ENCODE peak calls at places on chromosomes 7 and 10, in ten cellular contexts. One of them, this sample, is unnamed.
A peak's percentile ranks its signal among the peaks of the same experiment; 100 is the strongest.

GRCh38 chr10:47137311-47137851 is 162.6 kb upstream of the GDF10 start:
- DNase-seq in upper lobe of right lung: no peak
- DNase-seq in bronchial epithelial cell: peak; percentile 42
- DNase-seq in Karpas-422: no peak
- DNase-seq in iPS DF 6.9: no peak
- DNase-seq in naive thymus-derived CD4-positive, alpha-beta T cell: no peak
- DNase-seq in GM12878: no peak
- DNase-seq in brain microvascular endothelial cell: peak; percentile 96
- DNase-seq in lower lobe of right lung: no peak
- DNase-seq in HAP-1: no peak
- DNase-seq in this sample: no peak

GRCh38 chr10:82288461-82288881 is 413.5 kb downstream of the NRG3 start:
- DNase-seq in upper lobe of right lung: no peak
- DNase-seq in bronchial epithelial cell: no peak
- DNase-seq in Karpas-422: no peak
- DNase-seq in iPS DF 6.9: no peak
- DNase-seq in naive thymus-derived CD4-positive, alpha-beta T cell: no peak
- DNase-seq in GM12878: no peak
- DNase-seq in brain microvascular endothelial cell: peak; percentile 41
- DNase-seq in lower lobe of right lung: peak; percentile 49
- DNase-seq in HAP-1: no peak
- DNase-seq in this sample: no peak

GRCh38 chr10:32409741-32410140 is 36.2 kb upstream of the CCDC7 start:
- DNase-seq in upper lobe of right lung: no peak
- DNase-seq in bronchial epithelial cell: peak; percentile 54
- DNase-seq in Karpas-422: no peak
- DNase-seq in iPS DF 6.9: no peak
- DNase-seq in naive thymus-derived CD4-positive, alpha-beta T cell: no peak
- DNase-seq in GM12878: no peak
- DNase-seq in brain microvascular endothelial cell: no peak
- DNase-seq in lower lobe of right lung: no peak
- DNase-seq in HAP-1: no peak
- DNase-seq in this sample: no peak

GRCh38 chr7:34208878-34209621 is 303.7 kb downstream of the BMPER start:
- DNase-seq in upper lobe of right lung: no peak
- DNase-seq in bronchial epithelial cell: no peak
- DNase-seq in Karpas-422: no peak
- DNase-seq in iPS DF 6.9: no peak
- DNase-seq in naive thymus-derived CD4-positive, alpha-beta T cell: no peak
- DNase-seq in GM12878: no peak
- DNase-seq in brain microvascular endothelial cell: no peak
- DNase-seq in lower lobe of right lung: no peak
- DNase-seq in HAP-1: no peak
- DNase-seq in this sample: no peak

GRCh38 chr7:103915958-103916357 is 73.5 kb downstream of the RELN start:
- DNase-seq in upper lobe of right lung: no peak
- DNase-seq in bronchial epithelial cell: peak; percentile 71
- DNase-seq in Karpas-422: no peak
- DNase-seq in iPS DF 6.9: no peak
- DNase-seq in naive thymus-derived CD4-positive, alpha-beta T cell: no peak
- DNase-seq in GM12878: no peak
- DNase-seq in brain microvascular endothelial cell: peak; percentile 65
- DNase-seq in lower lobe of right lung: no peak
- DNase-seq in HAP-1: no peak
- DNase-seq in this sample: no peak

GRCh38 chr10:60188548-60188947 is 201.1 kb downstream of the ANK3 start:
- DNase-seq in upper lobe of right lung: no peak
- DNase-seq in bronchial epithelial cell: no peak
- DNase-seq in Karpas-422: no peak
- DNase-seq in iPS DF 6.9: no peak
- DNase-seq in naive thymus-derived CD4-positive, alpha-beta T cell: no peak
- DNase-seq in GM12878: no peak
- DNase-seq in brain microvascular endothelial cell: no peak
- DNase-seq in lower lobe of right lung: no peak
- DNase-seq in HAP-1: no peak
- DNase-seq in this sample: no peak

GRCh38 chr7:153457796-153458195 is 594.4 kb upstream of the DPP6 start:
- DNase-seq in upper lobe of right lung: no peak
- DNase-seq in bronchial epithelial cell: no peak
- DNase-seq in Karpas-422: no peak
- DNase-seq in iPS DF 6.9: no peak
- DNase-seq in naive thymus-derived CD4-positive, alpha-beta T cell: no peak
- DNase-seq in GM12878: no peak
- DNase-seq in brain microvascular endothelial cell: no peak
- DNase-seq in lower lobe of right lung: no peak
- DNase-seq in HAP-1: no peak
- DNase-seq in this sample: no peak

GRCh38 chr7:4738711-4739527 is 36.5 kb upstream of the AP5Z1 start:
- DNase-seq in upper lobe of right lung: no peak
- DNase-seq in bronchial epithelial cell: peak; percentile 87
- DNase-seq in Karpas-422: no peak
- DNase-seq in iPS DF 6.9: no peak
- DNase-seq in naive thymus-derived CD4-positive, alpha-beta T cell: peak; percentile 39
- DNase-seq in GM12878: no peak
- DNase-seq in brain microvascular endothelial cell: peak; percentile 96
- DNase-seq in lower lobe of right lung: no peak
- DNase-seq in HAP-1: no peak
- DNase-seq in this sample: no peak

GRCh38 chr7:111357691-111358090 is 204.6 kb downstream of the IMMP2L start:
- DNase-seq in upper lobe of right lung: no peak
- DNase-seq in bronchial epithelial cell: peak; percentile 83
- DNase-seq in Karpas-422: no peak
- DNase-seq in iPS DF 6.9: no peak
- DNase-seq in naive thymus-derived CD4-positive, alpha-beta T cell: no peak
- DNase-seq in GM12878: no peak
- DNase-seq in brain microvascular endothelial cell: peak; percentile 25
- DNase-seq in lower lobe of right lung: no peak
- DNase-seq in HAP-1: no peak
- DNase-seq in this sample: no peak

GRCh38 chr7:142311876-142312275 is 54.0 kb upstream of the PRSS58 start:
- DNase-seq in upper lobe of right lung: no peak
- DNase-seq in bronchial epithelial cell: no peak
- DNase-seq in Karpas-422: no peak
- DNase-seq in iPS DF 6.9: no peak
- DNase-seq in naive thymus-derived CD4-positive, alpha-beta T cell: no peak
- DNase-seq in GM12878: no peak
- DNase-seq in brain microvascular endothelial cell: no peak
- DNase-seq in lower lobe of right lung: no peak
- DNase-seq in HAP-1: no peak
- DNase-seq in this sample: no peak

GRCh38 chr10:11781114-11781513 is 38.9 kb downstream of the ECHDC3 start:
- DNase-seq in upper lobe of right lung: peak; percentile 52
- DNase-seq in bronchial epithelial cell: no peak
- DNase-seq in Karpas-422: no peak
- DNase-seq in iPS DF 6.9: no peak
- DNase-seq in naive thymus-derived CD4-positive, alpha-beta T cell: no peak
- DNase-seq in GM12878: no peak
- DNase-seq in brain microvascular endothelial cell: no peak
- DNase-seq in lower lobe of right lung: no peak
- DNase-seq in HAP-1: no peak
- DNase-seq in this sample: no peak

GRCh38 chr10:42776681-42777080 is 5.9 kb upstream of the BMS1 start:
- DNase-seq in upper lobe of right lung: no peak
- DNase-seq in bronchial epithelial cell: peak; percentile 69
- DNase-seq in Karpas-422: no peak
- DNase-seq in iPS DF 6.9: no peak
- DNase-seq in naive thymus-derived CD4-positive, alpha-beta T cell: no peak
- DNase-seq in GM12878: no peak
- DNase-seq in brain microvascular endothelial cell: no peak
- DNase-seq in lower lobe of right lung: no peak
- DNase-seq in HAP-1: no peak
- DNase-seq in this sample: no peak

GRCh38 chr10:33336606-33337334 is 2.3 kb upstream of the NRP1 start:
- DNase-seq in upper lobe of right lung: peak; percentile 73
- DNase-seq in bronchial epithelial cell: no peak
- DNase-seq in Karpas-422: no peak
- DNase-seq in iPS DF 6.9: no peak
- DNase-seq in naive thymus-derived CD4-positive, alpha-beta T cell: no peak
- DNase-seq in GM12878: no peak
- DNase-seq in brain microvascular endothelial cell: peak; percentile 51
- DNase-seq in lower lobe of right lung: peak; percentile 56
- DNase-seq in HAP-1: no peak
- DNase-seq in this sample: no peak

GRCh38 chr7:28065721-28066285 is 114.8 kb downstream of the JAZF1 start:
- DNase-seq in upper lobe of right lung: no peak
- DNase-seq in bronchial epithelial cell: no peak
- DNase-seq in Karpas-422: no peak
- DNase-seq in iPS DF 6.9: no peak
- DNase-seq in naive thymus-derived CD4-positive, alpha-beta T cell: no peak
- DNase-seq in GM12878: no peak
- DNase-seq in brain microvascular endothelial cell: no peak
- DNase-seq in lower lobe of right lung: no peak
- DNase-seq in HAP-1: no peak
- DNase-seq in this sample: no peak

GRCh38 chr7:107643407-107643806 is 17.2 kb upstream of the SLC26A4 start:
- DNase-seq in upper lobe of right lung: no peak
- DNase-seq in bronchial epithelial cell: peak; percentile 49
- DNase-seq in Karpas-422: no peak
- DNase-seq in iPS DF 6.9: no peak
- DNase-seq in naive thymus-derived CD4-positive, alpha-beta T cell: no peak
- DNase-seq in GM12878: no peak
- DNase-seq in brain microvascular endothelial cell: peak; percentile 79
- DNase-seq in lower lobe of right lung: no peak
- DNase-seq in HAP-1: no peak
- DNase-seq in this sample: no peak

GRCh38 chr7:30699706-30700495 is 17.6 kb upstream of the CRHR2 start:
- DNase-seq in upper lobe of right lung: no peak
- DNase-seq in bronchial epithelial cell: no peak
- DNase-seq in Karpas-422: no peak
- DNase-seq in iPS DF 6.9: no peak
- DNase-seq in naive thymus-derived CD4-positive, alpha-beta T cell: no peak
- DNase-seq in GM12878: no peak
- DNase-seq in brain microvascular endothelial cell: no peak
- DNase-seq in lower lobe of right lung: no peak
- DNase-seq in HAP-1: no peak
- DNase-seq in this sample: no peak

GRCh38 chr7:12610899-12611298 is 40.4 kb downstream of the SCIN start:
- DNase-seq in upper lobe of right lung: no peak
- DNase-seq in bronchial epithelial cell: no peak
- DNase-seq in Karpas-422: no peak
- DNase-seq in iPS DF 6.9: no peak
- DNase-seq in naive thymus-derived CD4-positive, alpha-beta T cell: no peak
- DNase-seq in GM12878: no peak
- DNase-seq in brain microvascular endothelial cell: no peak
- DNase-seq in lower lobe of right lung: no peak
- DNase-seq in HAP-1: no peak
- DNase-seq in this sample: no peak

DNA sequence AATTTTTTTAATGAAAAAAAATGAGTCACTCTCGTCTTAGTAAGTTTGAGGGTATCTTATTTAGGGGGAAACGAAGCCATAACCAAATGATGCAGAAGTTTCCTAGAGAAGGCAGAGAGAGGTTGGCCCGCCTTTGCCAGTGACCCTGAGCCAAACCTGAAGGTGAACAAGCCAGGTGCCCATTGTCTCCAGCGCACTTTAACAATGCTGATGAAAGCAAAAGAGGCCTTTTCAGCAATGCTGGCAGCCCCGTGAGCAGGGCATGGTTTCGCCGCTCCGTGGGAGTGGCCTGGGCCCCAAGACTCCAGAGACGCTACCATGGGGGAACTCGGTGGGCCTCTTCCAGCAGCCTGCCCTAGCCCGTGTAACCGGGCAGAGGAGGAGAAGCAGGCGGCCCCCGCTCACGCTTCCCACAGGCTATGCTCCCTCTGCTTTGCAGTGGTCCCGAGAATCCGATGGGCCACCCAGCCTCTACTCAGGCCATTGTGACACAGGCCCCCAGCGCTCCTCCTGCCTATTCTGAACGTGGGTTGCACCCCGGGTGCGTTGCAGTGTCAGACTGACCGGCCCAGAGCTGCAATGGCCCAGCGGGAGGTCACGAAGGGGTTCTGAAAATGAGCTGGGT is 14.0 kb upstream of the UNCX start:
- DNase-seq in upper lobe of right lung: no peak
- DNase-seq in bronchial epithelial cell: no peak
- DNase-seq in Karpas-422: no peak
- DNase-seq in iPS DF 6.9: no peak
- DNase-seq in naive thymus-derived CD4-positive, alpha-beta T cell: no peak
- DNase-seq in GM12878: no peak
- DNase-seq in brain microvascular endothelial cell: no peak
- DNase-seq in lower lobe of right lung: no peak
- DNase-seq in HAP-1: no peak
- DNase-seq in this sample: no peak
- H3K27me3 ChIP-seq in upper lobe of right lung: peaks cover 86% of the 10 kb centered on the region
- H3K27me3 ChIP-seq in bronchial epithelial cell: peaks cover 12% of the 10 kb centered on the region
- H3K27me3 ChIP-seq in Karpas-422: no peaks in the 10 kb centered on the region
- H3K27me3 ChIP-seq in iPS DF 6.9: peaks cover 26% of the 10 kb centered on the region
- H3K27me3 ChIP-seq in naive thymus-derived CD4-positive, alpha-beta T cell: no peaks in the 10 kb centered on the region
- H3K27me3 ChIP-seq in GM12878: no peaks in the 10 kb centered on the region
- H3K27me3 ChIP-seq in brain microvascular endothelial cell: peaks cover 42% of the 10 kb centered on the region
- H3K27me3 ChIP-seq in lower lobe of right lung: peaks cover 81% of the 10 kb centered on the region
- H3K27me3 ChIP-seq in HAP-1: peaks cover 13% of the 10 kb centered on the region
- H3K27me3 ChIP-seq in this sample: peaks cover 30% of the 10 kb centered on the region

GRCh38 chr7:100825215-100825671 is 2.1 kb downstream of the EPHB4 start:
- DNase-seq in upper lobe of right lung: no peak
- DNase-seq in bronchial epithelial cell: no peak
- DNase-seq in Karpas-422: no peak
- DNase-seq in iPS DF 6.9: no peak
- DNase-seq in naive thymus-derived CD4-positive, alpha-beta T cell: no peak
- DNase-seq in GM12878: no peak
- DNase-seq in brain microvascular endothelial cell: no peak
- DNase-seq in lower lobe of right lung: no peak
- DNase-seq in HAP-1: peak; percentile 25
- DNase-seq in this sample: no peak
- H3K27me3 ChIP-seq in upper lobe of right lung: no peaks in the 10 kb centered on the region
- H3K27me3 ChIP-seq in bronchial epithelial cell: no peaks in the 10 kb centered on the region
- H3K27me3 ChIP-seq in Karpas-422: no peaks in the 10 kb centered on the region
- H3K27me3 ChIP-seq in iPS DF 6.9: no peaks in the 10 kb centered on the region
- H3K27me3 ChIP-seq in naive thymus-derived CD4-positive, alpha-beta T cell: no peaks in the 10 kb centered on the region
- H3K27me3 ChIP-seq in GM12878: peaks cover 14% of the 10 kb centered on the region
- H3K27me3 ChIP-seq in brain microvascular endothelial cell: no peaks in the 10 kb centered on the region
- H3K27me3 ChIP-seq in lower lobe of right lung: peaks cover 22% of the 10 kb centered on the region
- H3K27me3 ChIP-seq in HAP-1: no peaks in the 10 kb centered on the region
- H3K27me3 ChIP-seq in this sample: no peaks in the 10 kb centered on the region

DNA sequence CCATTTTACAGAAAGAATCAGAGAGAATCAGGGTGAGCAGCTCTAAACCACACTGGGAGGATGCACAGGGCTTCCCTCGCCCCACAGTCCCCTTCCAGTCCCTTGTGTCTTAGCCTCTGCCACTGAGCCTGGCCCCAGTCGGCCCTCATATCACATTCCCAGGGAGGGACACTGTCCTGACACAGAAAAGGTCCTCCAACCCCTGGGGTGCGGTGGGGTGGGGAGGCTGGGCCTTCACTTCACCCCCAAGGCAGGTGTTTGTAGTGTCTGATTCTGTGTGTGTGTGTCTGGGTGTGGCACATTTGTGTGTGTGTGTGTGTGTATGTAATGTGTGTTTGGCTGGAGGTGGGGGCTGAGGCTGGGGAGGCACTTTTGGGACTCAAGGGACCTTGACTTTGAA is 1.8 kb upstream of the KCP start:
- DNase-seq in upper lobe of right lung: peak; percentile 46
- DNase-seq in bronchial epithelial cell: no peak
- DNase-seq in Karpas-422: no peak
- DNase-seq in iPS DF 6.9: no peak
- DNase-seq in naive thymus-derived CD4-positive, alpha-beta T cell: no peak
- DNase-seq in GM12878: no peak
- DNase-seq in brain microvascular endothelial cell: no peak
- DNase-seq in lower lobe of right lung: no peak
- DNase-seq in HAP-1: no peak
- DNase-seq in this sample: no peak
- H3K27me3 ChIP-seq in upper lobe of right lung: peaks cover 71% of the 10 kb centered on the region
- H3K27me3 ChIP-seq in bronchial epithelial cell: peaks cover 37% of the 10 kb centered on the region
- H3K27me3 ChIP-seq in Karpas-422: no peaks in the 10 kb centered on the region
- H3K27me3 ChIP-seq in iPS DF 6.9: peaks cover 21% of the 10 kb centered on the region
- H3K27me3 ChIP-seq in naive thymus-derived CD4-positive, alpha-beta T cell: no peaks in the 10 kb centered on the region
- H3K27me3 ChIP-seq in GM12878: no peaks in the 10 kb centered on the region
- H3K27me3 ChIP-seq in brain microvascular endothelial cell: peaks cover 38% of the 10 kb centered on the region
- H3K27me3 ChIP-seq in lower lobe of right lung: peaks cover 78% of the 10 kb centered on the region
- H3K27me3 ChIP-seq in HAP-1: no peaks in the 10 kb centered on the region
- H3K27me3 ChIP-seq in this sample: no peaks in the 10 kb centered on the region

GRCh38 chr7:133044722-133045473 is 37.0 kb downstream of the CHCHD3 start:
- DNase-seq in upper lobe of right lung: no peak
- DNase-seq in bronchial epithelial cell: no peak
- DNase-seq in Karpas-422: no peak
- DNase-seq in iPS DF 6.9: peak; percentile 37
- DNase-seq in naive thymus-derived CD4-positive, alpha-beta T cell: no peak
- DNase-seq in GM12878: no peak
- DNase-seq in brain microvascular endothelial cell: no peak
- DNase-seq in lower lobe of right lung: no peak
- DNase-seq in HAP-1: peak; percentile 47
- DNase-seq in this sample: peak; percentile 80
- H3K27me3 ChIP-seq in upper lobe of right lung: no peaks in the 10 kb centered on the region
- H3K27me3 ChIP-seq in bronchial epithelial cell: no peaks in the 10 kb centered on the region
- H3K27me3 ChIP-seq in Karpas-422: no peaks in the 10 kb centered on the region
- H3K27me3 ChIP-seq in iPS DF 6.9: no peaks in the 10 kb centered on the region
- H3K27me3 ChIP-seq in naive thymus-derived CD4-positive, alpha-beta T cell: no peaks in the 10 kb centered on the region
- H3K27me3 ChIP-seq in GM12878: no peaks in the 10 kb centered on the region
- H3K27me3 ChIP-seq in brain microvascular endothelial cell: no peaks in the 10 kb centered on the region
- H3K27me3 ChIP-seq in lower lobe of right lung: no peaks in the 10 kb centered on the region
- H3K27me3 ChIP-seq in HAP-1: no peaks in the 10 kb centered on the region
- H3K27me3 ChIP-seq in this sample: no peaks in the 10 kb centered on the region